ENCODE peak calls at places on chromosomes 7 and 10, in seven cellular contexts. W is lower leg skin; F is bronchial epithelial cell; V is CD8-positive, alpha-beta T cell; H is WERI-Rb-1; Q is uterus; P is left lung. L is an unnamed sample.

GRCh38 chr7:112985377-112985987 is 101.1 kb downstream of the GPR85 start:
- DNase-seq in H (no peak), V (no peak), F (peak), Q (peak), W (no peak), P (no peak), L (no peak)

GRCh38 chr7:100089458-100090201 is 861 bp downstream of the COPS6 start:
- DNase-seq in V (no peak), P (no peak), H (no peak), F (no peak), W (no peak), Q (no peak), L (no peak)

GRCh38 chr10:34575882-34576281 is 239.2 kb downstream of the PARD3 start:
- DNase-seq in H (no peak), Q (no peak), P (no peak), W (no peak), F (peak), V (no peak), L (no peak)

GRCh38 chr10:48494611-48495010 is 110.3 kb downstream of the ARHGAP22 start:
- DNase-seq in H (no peak), F (no peak), Q (no peak), W (no peak), V (no peak), P (no peak), L (no peak)

GRCh38 chr10:62492012-62492869 is 118.1 kb downstream of the ZNF365 start:
- DNase-seq in F (peak), P (no peak), Q (no peak), V (no peak), H (no peak), W (peak), L (no peak)

GRCh38 chr10:95655571-95656290 is 780 bp downstream of the ALDH18A1 start:
- DNase-seq in W (no peak), H (no peak), V (peak), Q (no peak), P (no peak), F (peak), L (no peak)

GRCh38 chr7:24755541-24756416 is 1.5 kb downstream of the GSDME start:
- DNase-seq in Q (no peak), W (no peak), P (no peak), V (no peak), H (no peak), F (peak), L (no peak)

GRCh38 chr10:62978417-62978955 is 154.6 kb upstream of the NRBF2 start:
- DNase-seq in F (no peak), P (no peak), W (no peak), Q (no peak), H (no peak), V (no peak), L (no peak)

GRCh38 chr10:132229834-132230556 is 43.2 kb downstream of the DPYSL4 start:
- DNase-seq in V (peak), W (no peak), F (no peak), Q (no peak), H (no peak), P (peak), L (no peak)

GRCh38 chr7:139651308-139651707 is 126.5 kb downstream of the HIPK2 start:
- DNase-seq in F (peak), W (no peak), P (no peak), Q (no peak), H (no peak), V (no peak), L (no peak)

GRCh38 chr10:15315286-15315685 is 55.8 kb downstream of the FAM171A1 start:
- DNase-seq in Q (no peak), W (no peak), F (no peak), V (no peak), H (no peak), P (no peak), L (no peak)

GRCh38 chr7:104621332-104621731 is 292.9 kb downstream of the LHFPL3 start:
- DNase-seq in F (no peak), Q (no peak), W (no peak), V (no peak), H (no peak), P (no peak), L (no peak)

GRCh38 chr10:17226891-17227303 is 1.1 kb upstream of the VIM start:
- DNase-seq in Q (no peak), F (no peak), H (no peak), W (peak), P (no peak), V (no peak), L (no peak)

GRCh38 chr10:15427836-15428414 is 56.8 kb upstream of the FAM171A1 start:
- DNase-seq in Q (no peak), W (no peak), V (no peak), F (peak), P (no peak), H (no peak), L (no peak)

GRCh38 chr7:31114593-31115343 is 62.7 kb downstream of the ADCYAP1R1 start:
- DNase-seq in V (no peak), H (no peak), P (no peak), F (peak), W (no peak), Q (no peak), L (no peak)

GRCh38 chr7:68371985-68372384 is 1226.3 kb upstream of the AUTS2 start:
- DNase-seq in H (no peak), Q (no peak), P (no peak), V (no peak), W (no peak), F (no peak), L (no peak)

GRCh38 chr10:101297901-101298451 is 56.0 kb upstream of the BTRC start:
- DNase-seq in F (peak), W (peak), H (peak), V (peak), Q (peak), P (peak), L (peak)

GRCh38 chr7:77444123-77444522 is 28.0 kb upstream of the GSAP start:
- DNase-seq in P (no peak), Q (no peak), F (no peak), H (no peak), V (no peak), W (no peak), L (no peak)

GRCh38 chr10:73408978-73409521 is 4.8 kb downstream of the ANXA7 start:
- DNase-seq in V (no peak), P (no peak), F (no peak), H (no peak), Q (no peak), W (no peak), L (no peak)

GRCh38 chr7:69825031-69825681 is 226.9 kb downstream of the AUTS2 start:
- DNase-seq in W (no peak), V (no peak), P (no peak), F (no peak), H (no peak), Q (no peak), L (no peak)

GRCh38 chr10:79069325-79070090 is 742 bp downstream of the ZMIZ1 start:
- DNase-seq in F (no peak), Q (no peak), V (peak), H (peak), W (no peak), P (peak), L (peak)

GRCh38 chr10:31142026-31142425 is 110.4 kb upstream of the ZNF438 start:
- DNase-seq in H (peak), W (no peak), P (no peak), F (no peak), V (no peak), Q (no peak), L (no peak)

GRCh38 chr7:131110294-131111080 is 217.2 kb upstream of the MKLN1 start:
- DNase-seq in F (peak), Q (peak), H (no peak), P (no peak), W (peak), V (no peak), L (no peak)

GRCh38 chr10:126013489-126014281 is 117.3 kb downstream of the FANK1 start:
- DNase-seq in F (peak), V (peak), Q (no peak), W (no peak), H (no peak), P (no peak), L (no peak)

GRCh38 chr7:120825152-120825551 is 32.8 kb downstream of the TSPAN12 start:
- DNase-seq in F (no peak), H (no peak), V (no peak), P (no peak), W (no peak), Q (no peak), L (no peak)

GRCh38 chr7:135994466-135995205 is 17.5 kb upstream of the MTPN start:
- DNase-seq in Q (no peak), W (no peak), F (peak), H (no peak), V (no peak), P (no peak), L (no peak)

GRCh38 chr10:35642023-35642792 is at the start of gene FZD8:
- DNase-seq in F (peak), H (peak), Q (peak), W (peak), P (peak), V (peak), L (peak)

GRCh38 chr10:14010083-14010551 is 320.6 kb downstream of the FRMD4A start:
- DNase-seq in W (no peak), H (no peak), P (no peak), V (no peak), Q (no peak), F (peak), L (no peak)

GRCh38 chr10:109934958-109935793 is 11.9 kb upstream of the XPNPEP1 start:
- DNase-seq in W (no peak), H (peak), Q (no peak), V (no peak), F (peak), P (no peak), L (no peak)
- H3K4me3 ChIP-seq in W (no peak), H (no peak), Q (no peak), V (peak), F (no peak), P (no peak), L (peak)

DNA sequence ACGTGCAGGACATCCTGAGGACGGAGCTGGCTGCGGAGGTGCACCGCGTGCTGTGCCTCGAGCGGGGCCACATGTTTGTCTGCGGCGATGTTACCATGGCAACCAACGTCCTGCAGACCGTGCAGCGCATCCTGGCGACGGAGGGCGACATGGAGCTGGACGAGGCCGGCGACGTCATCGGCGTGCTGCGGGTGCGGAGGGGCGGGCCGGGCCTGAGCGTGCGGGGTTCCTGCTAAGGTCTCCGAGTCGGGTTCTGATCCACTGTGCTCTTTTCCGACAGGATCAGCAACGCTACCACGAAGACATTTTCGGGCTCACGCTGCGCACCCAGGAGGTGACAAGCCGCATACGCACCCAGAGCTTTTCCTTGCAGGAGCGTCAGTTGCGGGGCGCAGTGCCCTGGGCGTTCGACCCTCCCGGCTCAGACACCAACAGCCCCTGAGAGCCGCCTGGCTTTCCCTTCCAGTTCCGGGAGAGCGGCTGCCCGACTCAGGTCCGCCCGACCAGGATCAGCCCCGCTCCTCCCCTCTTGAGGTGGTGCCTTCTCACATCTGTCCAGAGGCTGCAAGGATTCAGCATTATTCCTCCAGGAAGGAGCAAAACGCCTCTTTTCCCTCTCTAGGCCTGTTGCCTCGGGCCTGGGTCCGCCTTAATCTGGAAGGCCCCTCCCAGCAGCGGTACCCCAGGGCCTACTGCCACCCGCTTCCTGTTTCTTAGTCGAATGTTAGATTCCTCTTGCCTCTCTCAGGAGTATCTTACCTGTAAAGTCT is 10.4 kb downstream of the ATG9B start:
- DNase-seq in Q (peak), P (peak), W (no peak), F (no peak), H (no peak), V (peak), L (peak)
- H3K4me3 ChIP-seq in Q (no peak), P (peak), W (no peak), F (peak), H (no peak), V (peak), L (peak)

GRCh38 chr7:1572111-1572510 is 2.3 kb upstream of the PSMG3 start:
- DNase-seq in W (no peak), V (no peak), P (no peak), Q (no peak), H (no peak), F (no peak), L (no peak)

GRCh38 chr7:1569440-1569832 is 396 bp downstream of the PSMG3 start:
- DNase-seq in Q (no peak), W (no peak), F (no peak), V (no peak), H (no peak), P (no peak), L (no peak)

GRCh38 chr7:1569833-1570632 is at the start of gene PSMG3:
- DNase-seq in V (peak), Q (peak), W (peak), F (peak), H (peak), P (peak), L (peak)

GRCh38 chr7:1569016-1569415 is 816 bp downstream of the PSMG3 start:
- DNase-seq in Q (no peak), V (peak), W (no peak), H (no peak), F (no peak), P (peak), L (no peak)

GRCh38 chr7:1571261-1571650 is 1.4 kb upstream of the PSMG3 start:
- DNase-seq in V (no peak), H (no peak), W (no peak), Q (no peak), P (no peak), F (peak), L (no peak)
- H3K4me3 ChIP-seq in V (peak), H (no peak), W (no peak), Q (peak), P (peak), F (peak), L (peak)

GRCh38 chr7:15168489-15168888 is 265.9 kb upstream of the DGKB start:
- DNase-seq in W (no peak), H (no peak), P (no peak), Q (no peak), F (no peak), V (no peak), L (no peak)

GRCh38 chr7:15166620-15167019 is 264.1 kb upstream of the DGKB start:
- DNase-seq in Q (no peak), W (no peak), H (no peak), V (no peak), P (no peak), F (no peak), L (no peak)

DNA sequence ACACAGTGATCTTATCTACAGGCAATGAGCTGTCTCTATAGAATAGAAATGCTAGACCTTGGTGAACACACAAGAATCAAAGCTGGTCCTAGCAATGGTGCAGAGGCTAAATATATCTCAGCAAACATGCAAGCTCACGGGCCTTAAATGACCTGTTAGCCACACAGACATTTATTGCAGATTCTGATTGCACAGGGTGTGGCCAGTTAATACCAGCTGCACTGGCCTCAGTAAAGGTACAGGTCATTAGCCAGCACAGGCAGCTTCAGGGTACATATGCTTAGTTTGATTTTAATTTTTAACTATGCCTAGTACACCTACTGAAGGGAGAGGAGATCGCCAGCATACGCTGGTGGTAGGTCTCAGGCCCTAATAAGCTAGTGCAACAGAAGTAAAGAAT is 265.4 kb upstream of the DGKB start:
- DNase-seq in H (no peak), V (no peak), W (no peak), F (no peak), Q (no peak), P (no peak), L (no peak)
- H3K4me3 ChIP-seq in H (no peak), V (no peak), W (no peak), F (no peak), Q (no peak), P (no peak), L (no peak)

GRCh38 chr7:2812119-2812487 is 32.0 kb downstream of the GNA12 start:
- DNase-seq in F (no peak), P (no peak), H (no peak), W (no peak), Q (no peak), V (no peak), L (no peak)
- H3K4me3 ChIP-seq in F (no peak), P (peak), H (no peak), W (no peak), Q (peak), V (no peak), L (peak)

GRCh38 chr10:29849886-29850285 is 209.5 kb downstream of the JCAD start:
- DNase-seq in Q (no peak), W (no peak), P (no peak), F (no peak), V (no peak), H (no peak), L (no peak)
- H3K4me3 ChIP-seq in Q (peak), W (no peak), P (no peak), F (no peak), V (no peak), H (no peak), L (peak)

GRCh38 chr7:44608916-44609648 is 2.7 kb downstream of the OGDH start:
- DNase-seq in Q (no peak), V (no peak), W (no peak), F (no peak), P (no peak), H (no peak), L (no peak)
- H3K4me3 ChIP-seq in Q (no peak), V (no peak), W (no peak), F (no peak), P (no peak), H (no peak), L (no peak)

DNA sequence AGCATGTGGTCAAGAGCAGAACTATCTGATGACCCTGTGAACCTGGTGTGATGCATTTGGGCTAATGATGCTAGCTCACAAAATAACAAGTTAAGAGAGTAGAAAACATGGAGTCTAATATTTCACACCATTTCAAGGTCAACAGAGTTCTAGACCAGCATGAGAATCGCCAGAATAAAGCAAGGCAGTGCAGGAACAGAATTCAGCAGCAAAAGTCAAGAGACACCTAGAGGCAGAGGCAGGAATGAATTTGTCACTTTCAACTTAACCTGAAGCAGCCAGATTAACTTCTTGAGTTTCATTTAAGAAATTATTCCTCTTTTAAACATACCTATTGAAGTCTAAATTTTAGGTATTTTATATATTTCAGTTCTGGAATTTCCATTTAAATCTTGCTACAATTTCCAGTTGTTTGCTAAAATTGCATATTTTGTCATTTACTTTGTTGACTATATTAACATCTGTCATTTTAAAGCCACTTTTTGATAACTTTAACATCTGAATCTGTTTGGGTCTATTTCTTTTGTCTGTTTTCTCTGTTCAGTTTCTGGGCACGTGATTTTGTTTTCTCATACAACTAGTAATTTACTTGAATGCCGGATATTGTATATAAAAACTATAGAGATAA is 44.2 kb upstream of the PRSS58 start:
- DNase-seq in V (no peak), Q (no peak), W (no peak), P (no peak), F (peak), H (peak), L (no peak)
- H3K4me3 ChIP-seq in V (no peak), Q (no peak), W (no peak), P (no peak), F (no peak), H (no peak), L (no peak)